ENCODE peak calls at places on chromosomes 16 and 17, in nine cellular contexts. One of them, this sample, is unnamed. For H3K4me1, the result is how much of the 10 kb centered on the place peaks cover.

GRCh38 chr16:83733301-83733700 is 74.5 kb upstream of the HSBP1 start:
- DNase-seq in stomach: no peak
- DNase-seq in heart left ventricle: no peak
- DNase-seq in effector memory CD4-positive, alpha-beta T cell: no peak
- DNase-seq in IMR-90: peak
- DNase-seq in heart right ventricle: no peak
- DNase-seq in mesendoderm: no peak
- DNase-seq in CD8-positive, alpha-beta memory T cell: no peak
- DNase-seq in tibial artery: no peak
- DNase-seq in this sample: no peak

GRCh38 chr16:84340305-84341040 is 27.9 kb upstream of the ATP2C2 start:
- DNase-seq in heart right ventricle: no peak
- DNase-seq in heart left ventricle: no peak
- DNase-seq in mesendoderm: peak
- DNase-seq in tibial artery: no peak
- DNase-seq in stomach: no peak
- DNase-seq in CD8-positive, alpha-beta memory T cell: no peak
- DNase-seq in effector memory CD4-positive, alpha-beta T cell: no peak
- DNase-seq in IMR-90: no peak
- DNase-seq in this sample: no peak

GRCh38 chr16:68065716-68066305 is 19.4 kb upstream of the NFATC3 start:
- DNase-seq in heart right ventricle: no peak
- DNase-seq in stomach: peak
- DNase-seq in effector memory CD4-positive, alpha-beta T cell: no peak
- DNase-seq in mesendoderm: no peak
- DNase-seq in heart left ventricle: no peak
- DNase-seq in CD8-positive, alpha-beta memory T cell: no peak
- DNase-seq in tibial artery: no peak
- DNase-seq in IMR-90: peak
- DNase-seq in this sample: no peak

GRCh38 chr16:9119795-9120194 is 28.4 kb downstream of the HAPSTR1 start:
- DNase-seq in stomach: no peak
- DNase-seq in heart left ventricle: peak
- DNase-seq in tibial artery: no peak
- DNase-seq in effector memory CD4-positive, alpha-beta T cell: no peak
- DNase-seq in heart right ventricle: peak
- DNase-seq in IMR-90: peak
- DNase-seq in mesendoderm: no peak
- DNase-seq in CD8-positive, alpha-beta memory T cell: no peak
- DNase-seq in this sample: no peak

GRCh38 chr17:72184805-72185204 is 64.0 kb downstream of the SOX9 start:
- DNase-seq in CD8-positive, alpha-beta memory T cell: no peak
- DNase-seq in mesendoderm: no peak
- DNase-seq in heart left ventricle: no peak
- DNase-seq in heart right ventricle: no peak
- DNase-seq in IMR-90: peak
- DNase-seq in stomach: no peak
- DNase-seq in tibial artery: no peak
- DNase-seq in effector memory CD4-positive, alpha-beta T cell: no peak
- DNase-seq in this sample: no peak

GRCh38 chr17:34131386-34131785 is 123.7 kb upstream of the CCL2 start:
- DNase-seq in mesendoderm: no peak
- DNase-seq in CD8-positive, alpha-beta memory T cell: no peak
- DNase-seq in IMR-90: no peak
- DNase-seq in stomach: no peak
- DNase-seq in effector memory CD4-positive, alpha-beta T cell: no peak
- DNase-seq in tibial artery: no peak
- DNase-seq in heart left ventricle: peak
- DNase-seq in heart right ventricle: peak
- DNase-seq in this sample: no peak

GRCh38 chr16:57600048-57600835 is 28.2 kb upstream of the ADGRG1 start:
- DNase-seq in effector memory CD4-positive, alpha-beta T cell: no peak
- DNase-seq in mesendoderm: peak
- DNase-seq in CD8-positive, alpha-beta memory T cell: no peak
- DNase-seq in tibial artery: no peak
- DNase-seq in IMR-90: peak
- DNase-seq in stomach: peak
- DNase-seq in heart right ventricle: peak
- DNase-seq in heart left ventricle: peak
- DNase-seq in this sample: peak

GRCh38 chr16:9047689-9048301 is 43.6 kb upstream of the HAPSTR1 start:
- DNase-seq in stomach: peak
- DNase-seq in heart right ventricle: peak
- DNase-seq in CD8-positive, alpha-beta memory T cell: no peak
- DNase-seq in heart left ventricle: peak
- DNase-seq in IMR-90: peak
- DNase-seq in tibial artery: peak
- DNase-seq in mesendoderm: peak
- DNase-seq in effector memory CD4-positive, alpha-beta T cell: no peak
- DNase-seq in this sample: peak

GRCh38 chr17:82775033-82775823 is 23.4 kb downstream of the TBCD start:
- DNase-seq in CD8-positive, alpha-beta memory T cell: peak
- DNase-seq in heart left ventricle: no peak
- DNase-seq in mesendoderm: peak
- DNase-seq in heart right ventricle: peak
- DNase-seq in effector memory CD4-positive, alpha-beta T cell: peak
- DNase-seq in stomach: peak
- DNase-seq in IMR-90: no peak
- DNase-seq in tibial artery: no peak
- DNase-seq in this sample: peak

GRCh38 chr17:58527306-58527705 is 12.9 kb upstream of the MTMR4 start:
- DNase-seq in effector memory CD4-positive, alpha-beta T cell: no peak
- DNase-seq in tibial artery: no peak
- DNase-seq in IMR-90: no peak
- DNase-seq in CD8-positive, alpha-beta memory T cell: no peak
- DNase-seq in heart right ventricle: no peak
- DNase-seq in heart left ventricle: no peak
- DNase-seq in mesendoderm: no peak
- DNase-seq in stomach: no peak
- DNase-seq in this sample: no peak

DNA sequence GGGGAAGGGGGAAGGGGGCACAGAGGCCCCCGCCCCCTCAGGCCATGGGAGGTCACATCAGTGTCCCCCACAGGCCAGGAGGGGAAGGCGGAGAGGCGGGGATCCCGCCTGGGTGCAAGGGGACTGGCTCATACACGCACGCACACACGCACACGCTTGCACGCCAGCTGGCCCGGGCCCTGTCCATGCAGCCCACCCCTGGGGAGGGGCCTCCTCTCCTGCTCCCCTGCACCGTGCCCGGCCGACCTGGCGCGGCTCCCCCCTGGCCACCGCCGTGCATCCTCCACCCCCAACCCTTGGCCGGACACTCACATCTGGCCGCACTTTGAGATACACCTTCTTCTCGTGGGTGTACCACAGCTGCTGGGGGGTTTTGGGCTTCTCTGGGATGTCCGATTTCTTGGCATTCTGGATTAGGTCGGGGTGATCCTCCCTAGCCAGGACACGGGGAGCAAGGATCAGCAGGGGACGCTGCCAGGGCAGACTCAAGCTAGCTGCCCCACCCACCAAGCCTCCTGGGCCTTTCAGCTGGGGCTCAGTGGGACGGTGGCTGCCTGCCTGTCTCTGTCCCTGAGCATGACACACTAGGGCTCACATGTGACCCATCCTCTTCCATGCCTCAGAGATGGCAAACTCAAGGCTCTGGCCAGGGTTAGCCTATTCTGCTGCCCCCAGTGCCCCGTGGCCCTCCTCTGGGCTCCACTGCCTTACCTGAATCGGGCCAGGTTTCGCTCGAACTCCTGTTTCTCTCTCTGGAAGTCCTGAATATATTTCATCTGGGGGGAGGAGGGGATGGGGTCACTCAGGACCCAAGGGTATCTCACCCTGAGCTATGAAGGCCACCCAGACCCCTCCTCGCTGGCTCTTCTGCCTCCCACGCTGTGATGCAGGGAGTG is 6.7 kb downstream of the UBTF start:
- DNase-seq in mesendoderm: no peak
- DNase-seq in heart left ventricle: no peak
- DNase-seq in stomach: no peak
- DNase-seq in CD8-positive, alpha-beta memory T cell: no peak
- DNase-seq in IMR-90: no peak
- DNase-seq in effector memory CD4-positive, alpha-beta T cell: no peak
- DNase-seq in tibial artery: no peak
- DNase-seq in heart right ventricle: no peak
- DNase-seq in this sample: peak
- H3K4me1 ChIP-seq in mesendoderm: under half
- H3K4me1 ChIP-seq in heart left ventricle: under half
- H3K4me1 ChIP-seq in stomach: under half
- H3K4me1 ChIP-seq in CD8-positive, alpha-beta memory T cell: half or more
- H3K4me1 ChIP-seq in IMR-90: under half
- H3K4me1 ChIP-seq in effector memory CD4-positive, alpha-beta T cell: under half
- H3K4me1 ChIP-seq in tibial artery: under half
- H3K4me1 ChIP-seq in heart right ventricle: under half
- H3K4me1 ChIP-seq in this sample: under half

GRCh38 chr16:47851026-47851610 is 304.7 kb downstream of the ABCC12 start:
- DNase-seq in heart right ventricle: no peak
- DNase-seq in tibial artery: no peak
- DNase-seq in IMR-90: no peak
- DNase-seq in stomach: no peak
- DNase-seq in heart left ventricle: no peak
- DNase-seq in CD8-positive, alpha-beta memory T cell: no peak
- DNase-seq in mesendoderm: no peak
- DNase-seq in effector memory CD4-positive, alpha-beta T cell: no peak
- DNase-seq in this sample: no peak

GRCh38 chr16:47848481-47849109 is 307.2 kb downstream of the ABCC12 start:
- DNase-seq in CD8-positive, alpha-beta memory T cell: no peak
- DNase-seq in effector memory CD4-positive, alpha-beta T cell: no peak
- DNase-seq in heart left ventricle: no peak
- DNase-seq in stomach: no peak
- DNase-seq in tibial artery: no peak
- DNase-seq in mesendoderm: peak
- DNase-seq in IMR-90: peak
- DNase-seq in heart right ventricle: no peak
- DNase-seq in this sample: no peak

GRCh38 chr16:47852991-47853390 is 302.8 kb downstream of the ABCC12 start:
- DNase-seq in effector memory CD4-positive, alpha-beta T cell: no peak
- DNase-seq in tibial artery: no peak
- DNase-seq in stomach: no peak
- DNase-seq in mesendoderm: no peak
- DNase-seq in heart right ventricle: no peak
- DNase-seq in CD8-positive, alpha-beta memory T cell: no peak
- DNase-seq in IMR-90: no peak
- DNase-seq in heart left ventricle: no peak
- DNase-seq in this sample: no peak

GRCh38 chr16:47847220-47847970 is 308.4 kb downstream of the ABCC12 start:
- DNase-seq in IMR-90: peak
- DNase-seq in effector memory CD4-positive, alpha-beta T cell: no peak
- DNase-seq in CD8-positive, alpha-beta memory T cell: no peak
- DNase-seq in heart right ventricle: no peak
- DNase-seq in tibial artery: no peak
- DNase-seq in mesendoderm: peak
- DNase-seq in stomach: no peak
- DNase-seq in heart left ventricle: no peak
- DNase-seq in this sample: no peak

DNA sequence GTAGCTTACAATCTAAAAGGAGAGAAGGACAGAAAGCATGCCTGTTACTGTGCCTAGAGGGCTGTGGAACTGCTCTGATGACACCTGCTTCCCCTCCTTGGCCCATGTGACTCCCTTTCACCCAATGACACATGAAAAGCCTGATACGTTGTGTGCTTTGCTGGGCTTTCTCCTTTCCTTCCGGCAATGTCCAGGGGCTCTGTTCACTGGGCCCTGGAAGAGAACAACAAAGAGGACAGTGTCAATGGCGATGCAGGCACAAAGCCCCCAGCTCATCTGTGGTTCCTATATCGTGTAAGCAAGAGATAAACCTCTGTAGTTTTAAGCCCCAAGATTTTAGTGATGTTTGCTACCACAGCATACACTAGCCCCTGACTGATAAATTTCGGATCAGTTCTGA is 306.1 kb downstream of the ABCC12 start:
- DNase-seq in CD8-positive, alpha-beta memory T cell: no peak
- DNase-seq in heart right ventricle: no peak
- DNase-seq in mesendoderm: no peak
- DNase-seq in effector memory CD4-positive, alpha-beta T cell: no peak
- DNase-seq in IMR-90: no peak
- DNase-seq in heart left ventricle: no peak
- DNase-seq in tibial artery: no peak
- DNase-seq in stomach: no peak
- DNase-seq in this sample: no peak
- H3K4me1 ChIP-seq in CD8-positive, alpha-beta memory T cell: under half
- H3K4me1 ChIP-seq in heart right ventricle: under half
- H3K4me1 ChIP-seq in mesendoderm: under half
- H3K4me1 ChIP-seq in effector memory CD4-positive, alpha-beta T cell: under half
- H3K4me1 ChIP-seq in IMR-90: under half
- H3K4me1 ChIP-seq in heart left ventricle: under half
- H3K4me1 ChIP-seq in tibial artery: under half
- H3K4me1 ChIP-seq in stomach: under half
- H3K4me1 ChIP-seq in this sample: under half

GRCh38 chr16:11683140-11683539 is 14.9 kb downstream of the SNN start:
- DNase-seq in IMR-90: no peak
- DNase-seq in CD8-positive, alpha-beta memory T cell: no peak
- DNase-seq in effector memory CD4-positive, alpha-beta T cell: no peak
- DNase-seq in heart right ventricle: no peak
- DNase-seq in stomach: no peak
- DNase-seq in mesendoderm: no peak
- DNase-seq in heart left ventricle: no peak
- DNase-seq in tibial artery: no peak
- DNase-seq in this sample: no peak

GRCh38 chr16:11679941-11680911 is 12.0 kb downstream of the SNN start:
- DNase-seq in IMR-90: no peak
- DNase-seq in heart right ventricle: no peak
- DNase-seq in CD8-positive, alpha-beta memory T cell: no peak
- DNase-seq in effector memory CD4-positive, alpha-beta T cell: no peak
- DNase-seq in mesendoderm: no peak
- DNase-seq in tibial artery: no peak
- DNase-seq in stomach: no peak
- DNase-seq in heart left ventricle: no peak
- DNase-seq in this sample: no peak

GRCh38 chr16:11681526-11681925 is 13.3 kb downstream of the SNN start:
- DNase-seq in mesendoderm: no peak
- DNase-seq in effector memory CD4-positive, alpha-beta T cell: no peak
- DNase-seq in heart left ventricle: no peak
- DNase-seq in tibial artery: no peak
- DNase-seq in CD8-positive, alpha-beta memory T cell: no peak
- DNase-seq in stomach: no peak
- DNase-seq in heart right ventricle: no peak
- DNase-seq in IMR-90: no peak
- DNase-seq in this sample: no peak

GRCh38 chr16:11682655-11683096 is 14.4 kb downstream of the SNN start:
- DNase-seq in IMR-90: peak
- DNase-seq in mesendoderm: no peak
- DNase-seq in CD8-positive, alpha-beta memory T cell: no peak
- DNase-seq in heart right ventricle: no peak
- DNase-seq in effector memory CD4-positive, alpha-beta T cell: no peak
- DNase-seq in tibial artery: no peak
- DNase-seq in heart left ventricle: no peak
- DNase-seq in stomach: no peak
- DNase-seq in this sample: no peak

GRCh38 chr16:11681977-11682654 is 13.9 kb downstream of the SNN start:
- DNase-seq in stomach: peak
- DNase-seq in tibial artery: no peak
- DNase-seq in effector memory CD4-positive, alpha-beta T cell: no peak
- DNase-seq in heart left ventricle: no peak
- DNase-seq in CD8-positive, alpha-beta memory T cell: no peak
- DNase-seq in heart right ventricle: no peak
- DNase-seq in mesendoderm: no peak
- DNase-seq in IMR-90: no peak
- DNase-seq in this sample: no peak
- H3K4me1 ChIP-seq in stomach: under half
- H3K4me1 ChIP-seq in tibial artery: half or more
- H3K4me1 ChIP-seq in effector memory CD4-positive, alpha-beta T cell: under half
- H3K4me1 ChIP-seq in heart left ventricle: under half
- H3K4me1 ChIP-seq in CD8-positive, alpha-beta memory T cell: under half
- H3K4me1 ChIP-seq in heart right ventricle: half or more
- H3K4me1 ChIP-seq in mesendoderm: under half
- H3K4me1 ChIP-seq in IMR-90: under half
- H3K4me1 ChIP-seq in this sample: under half

GRCh38 chr16:81830845-81831600 is 51.9 kb downstream of the PLCG2 start:
- DNase-seq in heart right ventricle: no peak
- DNase-seq in mesendoderm: no peak
- DNase-seq in effector memory CD4-positive, alpha-beta T cell: no peak
- DNase-seq in tibial artery: no peak
- DNase-seq in IMR-90: no peak
- DNase-seq in heart left ventricle: no peak
- DNase-seq in stomach: no peak
- DNase-seq in CD8-positive, alpha-beta memory T cell: no peak
- DNase-seq in this sample: no peak
- H3K4me1 ChIP-seq in heart right ventricle: under half
- H3K4me1 ChIP-seq in mesendoderm: under half
- H3K4me1 ChIP-seq in effector memory CD4-positive, alpha-beta T cell: under half
- H3K4me1 ChIP-seq in tibial artery: under half
- H3K4me1 ChIP-seq in IMR-90: under half
- H3K4me1 ChIP-seq in heart left ventricle: under half
- H3K4me1 ChIP-seq in stomach: under half
- H3K4me1 ChIP-seq in CD8-positive, alpha-beta memory T cell: under half
- H3K4me1 ChIP-seq in this sample: under half